ENCODE peak calls at places on chromosomes 6 and 20, in seven cellular contexts. T is MM.1S, U is hepatocyte, R is brain microvascular endothelial cell, I is RWPE2, X is fibroblast of mammary gland, O is IMR-90. A is an unnamed sample.

GRCh38 chr20:11267131-11267761 is 593.4 kb upstream of the JAG1 start:
- DNase-seq in U (peak), T (no peak), I (peak), O (peak), R (peak), X (peak), A (peak)

GRCh38 chr6:17485181-17485580 is 91.8 kb downstream of the CAP2 start:
- DNase-seq in U (no peak), X (no peak), O (no peak), R (no peak), T (no peak), I (no peak), A (no peak)

GRCh38 chr6:3585320-3585935 is 128.6 kb upstream of the SLC22A23 start:
- DNase-seq in U (no peak), R (peak), X (peak), T (no peak), I (no peak), O (peak), A (peak)

GRCh38 chr6:75275067-75275466 is 9.5 kb downstream of the TMEM30A start:
- DNase-seq in I (no peak), T (no peak), X (peak), R (peak), U (no peak), O (peak), A (peak)

GRCh38 chr20:63653041-63653973 is at the start of gene STMN3:
- DNase-seq in I (peak), U (peak), T (peak), X (peak), R (peak), O (peak), A (peak)

GRCh38 chr20:49287555-49288249 is 9.8 kb upstream of the ZNFX1 start:
- DNase-seq in X (peak), T (no peak), O (peak), U (no peak), I (no peak), R (no peak), A (no peak)

GRCh38 chr20:43451400-43451799 is 6.3 kb upstream of the SRSF6 start:
- DNase-seq in I (no peak), T (no peak), O (no peak), U (no peak), X (no peak), R (no peak), A (no peak)

GRCh38 chr6:54618597-54618996 is 228.0 kb upstream of the FAM83B start:
- DNase-seq in I (no peak), T (no peak), O (no peak), U (no peak), X (no peak), R (no peak), A (no peak)

GRCh38 chr6:39225543-39225942 is 3.7 kb downstream of the KCNK5 start:
- DNase-seq in I (no peak), O (no peak), X (no peak), R (no peak), U (peak), T (no peak), A (no peak)

GRCh38 chr6:167491403-167492095 is 166.7 kb downstream of the TTLL2 start:
- DNase-seq in I (no peak), X (no peak), O (no peak), T (no peak), R (no peak), U (peak), A (no peak)

GRCh38 chr6:680204-680603 is 12.7 kb downstream of the EXOC2 start:
- DNase-seq in R (no peak), I (no peak), X (no peak), T (no peak), O (no peak), U (no peak), A (no peak)

GRCh38 chr6:44272529-44272928 is 2.3 kb downstream of the TMEM151B start:
- DNase-seq in R (no peak), O (no peak), I (no peak), X (no peak), U (no peak), T (no peak), A (no peak)

GRCh38 chr6:144285798-144286502 is 815 bp downstream of the UTRN start:
- DNase-seq in I (peak), T (no peak), X (peak), R (peak), U (peak), O (peak), A (no peak)

GRCh38 chr20:14925286-14925685 is 587.9 kb upstream of the FLRT3 start:
- DNase-seq in O (no peak), I (no peak), U (no peak), X (peak), R (peak), T (no peak), A (peak)

GRCh38 chr6:47182291-47182957 is 127.3 kb downstream of the TNFRSF21 start:
- DNase-seq in T (no peak), I (no peak), X (no peak), R (no peak), O (no peak), U (no peak), A (no peak)

GRCh38 chr6:164927288-164928040 is 381.9 kb downstream of the C6orf118 start:
- DNase-seq in I (no peak), T (peak), U (peak), X (peak), O (peak), R (peak), A (no peak)

GRCh38 chr20:36153754-36154695 is 515 bp upstream of the EPB41L1 start:
- DNase-seq in I (peak), U (peak), X (peak), O (peak), T (peak), R (peak), A (no peak)

GRCh38 chr20:40160151-40160550 is 528.9 kb downstream of the MAFB start:
- DNase-seq in T (peak), U (peak), X (peak), R (peak), I (no peak), O (peak), A (no peak)

GRCh38 chr6:34389034-34389433 is 3.4 kb downstream of the NUDT3 start:
- DNase-seq in R (no peak), I (no peak), O (no peak), X (no peak), T (no peak), U (no peak), A (no peak)

GRCh38 chr6:170201361-170201760 is 89.5 kb downstream of the DLL1 start:
- DNase-seq in T (no peak), O (no peak), X (no peak), U (no peak), R (no peak), I (no peak), A (no peak)

GRCh38 chr6:90500458-90500857 is 86.4 kb downstream of the MAP3K7 start:
- DNase-seq in I (no peak), O (no peak), T (no peak), X (no peak), R (no peak), U (no peak), A (no peak)

DNA sequence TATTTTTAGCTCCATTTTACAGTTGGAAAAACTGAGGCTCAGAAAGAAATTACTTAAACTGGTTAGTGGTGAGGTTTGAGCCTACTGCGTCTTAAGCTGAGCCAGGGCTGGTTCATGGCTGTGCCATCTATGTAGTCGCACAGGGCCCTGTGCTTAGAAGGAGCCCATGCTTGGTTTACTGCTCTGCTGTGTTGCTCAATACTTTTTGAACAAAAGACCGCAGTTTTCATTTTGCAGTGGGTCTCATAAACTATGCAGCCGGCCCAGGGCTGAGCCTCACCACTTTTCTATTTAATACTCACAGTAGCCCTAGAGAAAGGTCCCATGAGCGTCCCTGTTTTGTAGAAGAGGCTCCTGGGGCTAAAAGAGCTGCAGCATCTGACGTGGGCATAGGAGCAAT is 577 bp downstream of the SIRPB2 start:
- DNase-seq in X (no peak), I (no peak), T (no peak), R (no peak), U (no peak), O (no peak), A (no peak)
- H3K4me3 ChIP-seq in X (no peak), I (no peak), T (no peak), R (no peak), U (no peak), O (no peak), A (no peak)

GRCh38 chr6:157650261-157650640 is 172.8 kb upstream of the SNX9 start:
- DNase-seq in T (no peak), I (no peak), O (no peak), X (no peak), R (no peak), U (no peak), A (no peak)
- H3K4me3 ChIP-seq in T (no peak), I (no peak), O (no peak), X (no peak), R (no peak), U (no peak), A (no peak)

GRCh38 chr20:16877053-16877554 is 128.9 kb downstream of the OTOR start:
- DNase-seq in I (no peak), R (no peak), O (no peak), X (no peak), U (no peak), T (no peak), A (no peak)
- H3K4me3 ChIP-seq in I (no peak), R (no peak), O (no peak), X (no peak), U (no peak), T (no peak), A (no peak)

GRCh38 chr6:137967689-137968467 is 100.8 kb downstream of the TNFAIP3 start:
- DNase-seq in X (peak), I (no peak), T (peak), O (no peak), U (no peak), R (no peak), A (no peak)
- H3K4me3 ChIP-seq in X (no peak), I (no peak), T (no peak), O (no peak), U (no peak), R (no peak), A (no peak)

GRCh38 chr6:143063631-143064030 is 2.9 kb downstream of the AIG1 start:
- DNase-seq in U (no peak), R (no peak), T (no peak), X (no peak), I (no peak), O (no peak), A (no peak)

GRCh38 chr6:143060806-143061596 is at the start of gene AIG1:
- DNase-seq in T (no peak), I (peak), R (peak), U (peak), O (no peak), X (no peak), A (peak)

GRCh38 chr6:143062551-143062950 is 1.9 kb downstream of the AIG1 start:
- DNase-seq in T (no peak), R (no peak), X (no peak), O (no peak), U (no peak), I (no peak), A (no peak)

GRCh38 chr6:143060354-143060805 is 309 bp upstream of the AIG1 start:
- DNase-seq in I (peak), O (peak), T (peak), X (peak), U (peak), R (peak), A (peak)

DNA sequence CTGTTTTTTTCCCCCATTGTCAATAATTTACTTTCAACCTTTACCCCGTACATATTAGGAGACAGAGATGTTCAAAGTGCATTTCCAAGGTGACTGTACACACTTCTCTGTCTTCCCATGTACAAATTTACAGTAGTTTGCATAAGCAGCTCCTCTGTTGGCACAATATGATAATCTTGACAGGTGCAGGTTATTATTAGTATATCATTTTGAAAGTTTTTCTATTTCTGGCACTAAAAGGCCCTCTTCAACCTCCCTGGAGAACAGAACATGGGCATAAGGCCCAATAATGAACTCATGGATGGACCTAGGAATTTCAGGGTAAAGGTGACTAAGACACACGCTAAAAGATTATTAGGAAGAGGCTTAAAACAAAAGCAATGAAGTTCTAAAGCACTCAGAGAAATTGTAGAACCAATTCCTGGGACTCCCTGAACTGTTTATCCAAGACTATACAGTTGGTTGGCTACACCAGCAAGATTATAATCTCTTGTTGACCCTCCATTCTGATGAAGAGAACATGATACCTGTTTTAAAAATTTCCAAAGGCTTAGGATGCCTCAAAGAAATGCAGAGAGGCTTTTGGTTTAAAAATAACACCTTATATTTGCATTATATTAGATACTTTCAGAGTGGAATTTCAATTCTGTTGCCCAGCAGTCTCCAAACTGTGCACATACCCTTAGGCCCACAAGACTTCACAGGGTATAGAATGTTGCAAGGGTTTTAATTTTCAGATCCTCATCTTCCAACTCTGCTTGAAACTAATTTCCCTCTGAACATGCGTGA is 1.1 kb downstream of the AIG1 start:
- DNase-seq in R (no peak), I (no peak), X (peak), T (no peak), U (peak), O (peak), A (no peak)
- H3K4me3 ChIP-seq in R (no peak), I (peak), X (peak), T (peak), U (peak), O (peak), A (no peak)

GRCh38 chr20:22582960-22583772 is 1.2 kb downstream of the FOXA2 start:
- DNase-seq in X (no peak), I (no peak), T (no peak), O (no peak), R (no peak), U (peak), A (no peak)

GRCh38 chr20:22584630-22584921 is 204 bp upstream of the FOXA2 start:
- DNase-seq in X (no peak), O (no peak), U (peak), T (no peak), I (no peak), R (no peak), A (no peak)

GRCh38 chr20:22583773-22584629 is at the start of gene FOXA2:
- DNase-seq in R (no peak), X (no peak), O (no peak), T (no peak), I (no peak), U (peak), A (no peak)

GRCh38 chr20:22581437-22582385 is 2.7 kb downstream of the FOXA2 start:
- DNase-seq in O (no peak), U (no peak), X (no peak), I (no peak), R (no peak), T (no peak), A (no peak)

GRCh38 chr20:22582386-22582959 is 1.9 kb downstream of the FOXA2 start:
- DNase-seq in R (no peak), U (no peak), I (no peak), X (no peak), T (no peak), O (no peak), A (no peak)
- H3K4me3 ChIP-seq in R (no peak), U (no peak), I (peak), X (no peak), T (no peak), O (no peak), A (no peak)

DNA sequence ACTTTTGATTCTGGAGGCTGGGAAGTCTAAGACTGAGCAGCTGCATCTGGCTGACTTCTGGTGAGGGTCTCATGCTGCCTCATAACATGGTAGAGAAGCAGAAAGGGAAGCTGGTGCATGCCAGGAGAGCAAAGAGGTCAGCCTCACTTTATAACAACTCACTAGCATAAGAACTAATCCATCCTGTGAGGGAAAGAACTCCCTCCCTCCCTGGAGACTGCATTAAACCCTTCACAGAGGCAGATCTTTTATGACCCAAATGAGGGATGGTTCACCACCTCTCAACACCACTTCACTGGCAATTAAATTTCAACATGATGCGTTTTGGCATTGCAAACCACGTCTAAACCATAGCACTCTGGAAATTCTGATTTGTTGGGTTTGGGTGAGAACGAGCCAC is 33.9 kb downstream of the STXBP5 start:
- DNase-seq in U (no peak), R (no peak), X (no peak), O (no peak), I (no peak), T (no peak), A (no peak)
- H3K4me3 ChIP-seq in U (no peak), R (no peak), X (no peak), O (no peak), I (no peak), T (no peak), A (no peak)

GRCh38 chr6:13764996-13765395 is 49.4 kb downstream of the MCUR1 start:
- DNase-seq in O (no peak), I (no peak), U (no peak), R (no peak), T (no peak), X (no peak), A (no peak)

GRCh38 chr6:13766201-13766634 is 48.1 kb downstream of the MCUR1 start:
- DNase-seq in R (peak), I (no peak), O (peak), U (peak), T (no peak), X (peak), A (peak)

GRCh38 chr6:13765570-13765969 is 48.8 kb downstream of the MCUR1 start:
- DNase-seq in X (peak), U (no peak), R (no peak), O (peak), I (no peak), T (no peak), A (no peak)

GRCh38 chr6:13769034-13769654 is 45.2 kb downstream of the MCUR1 start:
- DNase-seq in U (no peak), X (no peak), I (no peak), R (no peak), T (no peak), O (no peak), A (no peak)

DNA sequence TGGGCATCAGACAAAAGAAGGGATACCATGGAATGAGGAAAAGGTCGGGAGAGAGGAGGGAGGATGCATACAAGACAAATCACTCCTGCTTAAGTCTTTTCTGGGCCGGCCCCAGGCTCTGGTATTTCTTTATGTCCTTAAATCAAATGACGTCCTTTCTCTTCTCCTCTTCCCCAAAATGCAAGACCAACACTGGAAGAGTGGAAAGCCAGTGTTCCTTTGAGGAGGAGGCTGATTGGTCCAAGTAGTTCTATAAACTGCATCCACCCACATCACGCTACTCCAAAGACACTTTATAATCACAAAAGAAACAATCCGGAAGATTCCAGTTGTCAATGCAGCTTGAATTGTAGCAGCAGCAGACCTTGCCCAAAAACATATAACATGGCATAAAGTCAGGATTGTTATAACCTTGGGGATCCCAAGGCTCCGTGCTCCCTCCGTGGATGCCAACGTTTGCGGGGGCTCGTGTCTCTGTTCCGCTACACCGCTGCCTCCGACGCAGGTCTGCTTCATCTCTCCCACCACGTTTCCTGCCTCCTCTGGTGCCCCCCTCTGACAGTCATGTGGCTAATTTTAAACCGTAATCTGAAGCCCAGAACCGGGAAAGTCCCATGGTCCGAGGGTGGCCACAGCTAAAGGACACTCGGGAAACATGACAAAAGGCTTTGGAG is 47.1 kb downstream of the MCUR1 start:
- DNase-seq in R (peak), T (no peak), O (peak), I (no peak), U (peak), X (peak), A (peak)
- H3K4me3 ChIP-seq in R (peak), T (no peak), O (peak), I (no peak), U (no peak), X (peak), A (peak)

GRCh38 chr20:308427-309038 is 11.2 kb downstream of the ZCCHC3 start:
- DNase-seq in R (no peak), T (no peak), I (no peak), X (no peak), O (no peak), U (no peak), A (no peak)
- H3K4me3 ChIP-seq in R (no peak), T (no peak), I (no peak), X (no peak), O (no peak), U (no peak), A (no peak)